ENCODE peak calls at places on chromosomes 13 and 19, in four cellular contexts. Y, P, S and Q are unnamed samples.

GRCh38 chr19:54186351-54186750 is 3.0 kb downstream of the MBOAT7 start:
- DNase-seq in Y (no peak), P (no peak), S (no peak), Q (no peak)

GRCh38 chr13:112061367-112062046 is 5.4 kb upstream of the SOX1 start:
- DNase-seq in Y (no peak), P (no peak), S (no peak), Q (no peak)

GRCh38 chr13:107476068-107476467 is 739.3 kb downstream of the LIG4 start:
- DNase-seq in Y (no peak), P (no peak), S (no peak), Q (peak; percentile 35)

GRCh38 chr13:46355906-46356305 is 31.1 kb downstream of the RUBCNL start:
- DNase-seq in Y (no peak), P (no peak), S (no peak), Q (no peak)

GRCh38 chr19:29245221-29245620 is 32.3 kb upstream of the UQCRFS1 start:
- DNase-seq in Y (no peak), P (no peak), S (no peak), Q (no peak)

GRCh38 chr13:40758811-40759210 is 12.2 kb downstream of the MRPS31 start:
- DNase-seq in Y (no peak), P (no peak), S (no peak), Q (no peak)

GRCh38 chr13:110855363-110855762 is 59.5 kb downstream of the ANKRD10 start:
- DNase-seq in Y (no peak), P (no peak), S (no peak), Q (no peak)

GRCh38 chr19:798415-799075 is 1.3 kb downstream of the PTBP1 start:
- DNase-seq in Y (no peak), P (no peak), S (no peak), Q (peak; percentile 41)

GRCh38 chr13:28492527-28493367 is 2.2 kb downstream of the FLT1 start:
- DNase-seq in Y (no peak), P (no peak), S (peak; percentile 15), Q (no peak)

GRCh38 chr19:48152552-48152951 is 17.6 kb downstream of the LIG1 start:
- DNase-seq in Y (peak; percentile 84), P (peak; percentile 46), S (no peak), Q (peak; percentile 80)

GRCh38 chr13:36432106-36432544 is at the start of gene CCNA1:
- DNase-seq in Y (no peak), P (no peak), S (no peak), Q (no peak)

GRCh38 chr19:24049537-24049936 is 37.5 kb upstream of the ZNF254 start:
- DNase-seq in Y (no peak), P (no peak), S (no peak), Q (no peak)

GRCh38 chr13:27353166-27353583 is 71.2 kb upstream of the GTF3A start:
- DNase-seq in Y (peak; percentile 36), P (no peak), S (no peak), Q (peak; percentile 52)

GRCh38 chr19:3699071-3699740 is 1.1 kb downstream of the PIP5K1C start:
- DNase-seq in Y (no peak), P (peak; percentile 62), S (no peak), Q (peak; percentile 47)

GRCh38 chr13:39263033-39263432 is 224.8 kb downstream of the NHLRC3 start:
- DNase-seq in Y (peak; percentile 50), P (peak; percentile 41), S (no peak), Q (peak; percentile 39)

GRCh38 chr13:41639955-41640780 is 182.8 kb downstream of the RGCC start:
- DNase-seq in Y (no peak), P (no peak), S (no peak), Q (peak; percentile 22)

GRCh38 chr19:42116308-42117075 is 15.8 kb downstream of the POU2F2 start:
- DNase-seq in Y (no peak), P (no peak), S (no peak), Q (no peak)
- TF ChIP-seq CTCF in Y (peak; percentile 35), P (no peak), S (peak; percentile 5), Q (no peak)

GRCh38 chr19:46788968-46789338 is 559 bp upstream of the SLC1A5 start:
- DNase-seq in Y (no peak), P (no peak), S (no peak), Q (no peak)
- H3K4me3 ChIP-seq in Y (no peak overlapping the region), P (no peak overlapping the region), S (no peak overlapping the region), Q (no peak overlapping the region)

GRCh38 chr19:18769989-18770528 is 21.0 kb downstream of the COMP start:
- DNase-seq in Y (no peak), P (no peak), S (no peak), Q (no peak)

GRCh38 chr19:18770663-18771327 is 20.3 kb downstream of the COMP start:
- DNase-seq in Y (no peak), P (no peak), S (no peak), Q (no peak)

GRCh38 chr19:18773682-18774081 is 17.4 kb downstream of the COMP start:
- DNase-seq in Y (no peak), P (no peak), S (no peak), Q (no peak)

GRCh38 chr19:18772620-18773587 is 18.2 kb downstream of the COMP start:
- DNase-seq in Y (no peak), P (no peak), S (no peak), Q (no peak)

GRCh38 chr19:18771328-18772242 is 19.5 kb downstream of the COMP start:
- DNase-seq in Y (no peak), P (no peak), S (no peak), Q (no peak)
- TF ChIP-seq CTCF in Y (peak; percentile 59), P (no peak), S (peak; percentile 29), Q (no peak)

DNA sequence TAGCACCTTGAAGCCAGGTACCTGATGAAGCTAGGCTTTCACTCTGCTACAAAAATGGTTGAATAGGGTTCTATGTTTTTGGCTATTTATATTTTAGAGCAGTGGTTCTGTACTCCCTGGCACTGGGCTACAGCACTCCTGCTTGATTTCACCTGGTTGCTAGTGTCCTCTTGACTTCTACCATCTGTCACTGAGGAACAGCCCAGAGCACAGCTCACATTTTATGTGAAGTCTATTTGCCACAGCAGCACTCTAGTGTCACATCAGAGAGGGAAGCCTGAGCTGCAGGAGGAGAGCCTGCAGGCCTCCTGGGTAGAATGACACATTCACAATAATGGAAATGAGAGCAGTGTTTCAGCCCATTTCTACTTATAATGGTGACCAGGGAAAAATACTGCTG is 184.2 kb downstream of the ZNF486 start:
- DNase-seq in Y (no peak), P (no peak), S (no peak), Q (no peak)
- H3K4me3 ChIP-seq in Y (no peak overlapping the region), P (no peak overlapping the region), S (no peak overlapping the region), Q (no peak overlapping the region)

GRCh38 chr13:32443111-32443510 is 15.2 kb upstream of the N4BP2L1 start:
- DNase-seq in Y (no peak), P (no peak), S (no peak), Q (no peak)
- TF ChIP-seq CTCF in Y (peak; percentile 59), P (no peak), S (peak; percentile 16), Q (no peak)

DNA sequence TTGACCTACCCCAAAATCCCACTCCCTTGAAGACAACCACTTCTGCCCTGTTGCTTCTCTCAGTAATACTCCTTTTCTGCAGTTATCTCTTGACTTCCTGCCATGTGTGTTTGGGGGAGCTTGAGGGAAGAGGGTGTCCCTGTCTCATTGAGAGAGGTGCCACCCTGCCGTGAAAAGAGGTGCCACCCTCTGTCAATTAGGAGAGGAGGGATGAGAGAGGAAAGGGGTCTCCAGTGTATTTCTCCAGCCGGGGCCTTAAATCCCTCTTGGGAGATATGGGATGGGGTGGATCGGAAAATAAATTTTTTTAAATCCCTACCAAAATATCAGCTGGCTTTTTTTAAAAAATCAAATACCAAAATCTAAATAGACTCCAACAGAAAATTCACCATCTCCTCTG is 16.5 kb downstream of the PLD3 start:
- DNase-seq in Y (no peak), P (no peak), S (no peak), Q (no peak)
- H3K4me3 ChIP-seq in Y (peak overlapping the region; percentile 63), P (no peak overlapping the region), S (no peak overlapping the region), Q (no peak overlapping the region)

GRCh38 chr13:113220877-113221276 is 11.5 kb downstream of the CUL4A start:
- DNase-seq in Y (no peak), P (peak; percentile 52), S (no peak), Q (no peak)
- TF ChIP-seq CTCF in Y (peak; percentile 53), P (peak; percentile 11), S (peak; percentile 33), Q (peak; percentile 20)

DNA sequence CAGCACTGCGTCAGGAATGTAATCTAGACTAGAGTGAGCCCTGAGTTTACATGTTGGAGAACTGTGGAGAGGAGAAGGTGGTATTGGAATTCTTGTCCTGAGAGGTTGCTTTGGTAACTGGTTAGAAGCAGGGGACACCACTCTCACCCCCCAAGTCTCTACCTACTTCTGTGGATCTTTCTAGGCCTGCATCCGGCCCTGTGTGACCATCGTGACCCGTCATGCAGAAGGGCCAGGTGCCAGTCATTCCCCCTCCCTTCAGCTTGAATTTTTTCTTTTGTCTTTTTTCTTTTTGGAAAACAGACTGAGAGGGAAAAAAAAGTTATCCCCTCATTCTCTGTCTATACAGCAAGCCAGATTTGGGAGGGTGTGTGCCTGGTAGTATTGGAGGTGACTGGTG is 31.8 kb downstream of the NFIX start:
- DNase-seq in Y (no peak), P (no peak), S (no peak), Q (no peak)
- H3K4me3 ChIP-seq in Y (no peak overlapping the region), P (no peak overlapping the region), S (peak overlapping the region; percentile 43), Q (peak overlapping the region; percentile 86)

GRCh38 chr19:8827277-8827676 is 4.8 kb downstream of the ZNF558 start:
- DNase-seq in Y (no peak), P (no peak), S (no peak), Q (no peak)

GRCh38 chr19:8831373-8831772 is 731 bp downstream of the ZNF558 start:
- DNase-seq in Y (no peak), P (no peak), S (peak; percentile 0), Q (no peak)

GRCh38 chr19:8821748-8822241 is 10.3 kb downstream of the ZNF558 start:
- DNase-seq in Y (no peak), P (no peak), S (no peak), Q (peak; percentile 2)

GRCh38 chr19:8831832-8832131 is 322 bp downstream of the ZNF558 start:
- DNase-seq in Y (no peak), P (no peak), S (peak; percentile 0), Q (no peak)

DNA sequence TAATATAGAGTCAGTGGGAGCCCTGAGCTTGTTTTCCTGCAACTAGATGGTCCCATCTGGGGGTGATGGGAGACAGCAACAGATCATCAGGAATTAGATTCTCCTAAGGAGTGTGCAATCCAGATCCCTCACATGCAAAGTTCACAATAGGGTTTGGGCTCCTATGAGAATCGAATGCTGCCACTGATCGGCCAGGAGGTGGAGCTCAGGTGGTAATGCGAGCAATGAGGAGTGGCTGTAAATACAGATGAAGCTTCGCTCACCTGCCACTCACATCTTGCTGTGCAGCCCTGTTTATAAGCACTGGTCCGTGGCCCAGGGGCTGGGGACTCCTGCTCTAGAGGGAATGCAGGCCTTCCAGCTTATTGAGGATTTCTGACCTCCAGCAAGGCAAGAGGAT is 5.7 kb downstream of the ZNF558 start:
- DNase-seq in Y (no peak), P (no peak), S (no peak), Q (no peak)
- TF ChIP-seq CTCF in Y (no peak), P (no peak), S (no peak), Q (no peak)